ENCODE peak calls at places on chromosomes 2 and 18, in ten cellular contexts. Q, E, L, J, N, I, O, H, B and K are unnamed samples.

GRCh38 chr18:7572837-7573236 is 5.7 kb downstream of the PTPRM start:
- DNase-seq in Q (no peak), E (no peak), L (no peak), J (no peak), N (no peak), I (no peak), O (no peak), H (peak; percentile 67), B (no peak), K (no peak)

GRCh38 chr2:189115126-189115525 is 64.4 kb downstream of the COL5A2 start:
- DNase-seq in Q (no peak), E (no peak), L (no peak), J (no peak), N (no peak), I (no peak), O (no peak), H (peak; percentile 57), B (no peak), K (no peak)

GRCh38 chr18:24019641-24020331 is 5.2 kb downstream of the TTC39C start:
- DNase-seq in Q (no peak), E (no peak), L (no peak), J (no peak), N (no peak), I (no peak), O (peak; percentile 30), H (no peak), B (no peak), K (no peak)

GRCh38 chr18:48613589-48613988 is 74.8 kb downstream of the CTIF start:
- DNase-seq in Q (peak; percentile 89), E (no peak), L (peak; percentile 53), J (no peak), N (peak; percentile 25), I (no peak), O (no peak), H (no peak), B (no peak), K (peak; percentile 57)

GRCh38 chr2:604385-604784 is 72.8 kb downstream of the TMEM18 start:
- DNase-seq in Q (no peak), E (no peak), L (no peak), J (no peak), N (no peak), I (no peak), O (no peak), H (no peak), B (no peak), K (no peak)

GRCh38 chr2:437772-438393 is 150.0 kb upstream of the ALKAL2 start:
- DNase-seq in Q (no peak), E (peak; percentile 59), L (no peak), J (no peak), N (peak; percentile 77), I (no peak), O (peak; percentile 49), H (no peak), B (no peak), K (no peak)

GRCh38 chr2:19722486-19723420 is 179.0 kb downstream of the TTC32 start:
- DNase-seq in Q (no peak), E (no peak), L (no peak), J (peak; percentile 21), N (no peak), I (no peak), O (no peak), H (no peak), B (no peak), K (no peak)

GRCh38 chr2:89763254-89763580 is 1071.7 kb downstream of the RPIA start:
- DNase-seq in Q (peak; percentile 25), E (no peak), L (peak; percentile 15), J (no peak), N (no peak), I (no peak), O (no peak), H (no peak), B (peak; percentile 49), K (no peak)

GRCh38 chr18:68865503-68865902 is 67.6 kb downstream of the CCDC102B start:
- DNase-seq in Q (no peak), E (no peak), L (no peak), J (no peak), N (no peak), I (no peak), O (no peak), H (no peak), B (no peak), K (no peak)

GRCh38 chr2:232896111-232896510 is 26.0 kb downstream of the SNORC start:
- DNase-seq in Q (no peak), E (no peak), L (no peak), J (no peak), N (no peak), I (no peak), O (no peak), H (no peak), B (no peak), K (no peak)

GRCh38 chr2:158732573-158733429 is 62.3 kb upstream of the DAPL1 start:
- DNase-seq in Q (no peak), E (no peak), L (no peak), J (no peak), N (no peak), I (peak; percentile 71), O (no peak), H (no peak), B (no peak), K (no peak)

GRCh38 chr2:158735822-158736580 is 59.1 kb upstream of the DAPL1 start:
- DNase-seq in Q (no peak), E (no peak), L (no peak), J (no peak), N (no peak), I (no peak), O (no peak), H (no peak), B (no peak), K (no peak)

GRCh38 chr2:158730621-158730905 is 64.6 kb upstream of the DAPL1 start:
- DNase-seq in Q (no peak), E (no peak), L (no peak), J (no peak), N (no peak), I (peak; percentile 32), O (no peak), H (no peak), B (no peak), K (no peak)

GRCh38 chr2:158734442-158734841 is 60.7 kb upstream of the DAPL1 start:
- DNase-seq in Q (no peak), E (no peak), L (no peak), J (no peak), N (no peak), I (no peak), O (no peak), H (no peak), B (no peak), K (no peak)

DNA sequence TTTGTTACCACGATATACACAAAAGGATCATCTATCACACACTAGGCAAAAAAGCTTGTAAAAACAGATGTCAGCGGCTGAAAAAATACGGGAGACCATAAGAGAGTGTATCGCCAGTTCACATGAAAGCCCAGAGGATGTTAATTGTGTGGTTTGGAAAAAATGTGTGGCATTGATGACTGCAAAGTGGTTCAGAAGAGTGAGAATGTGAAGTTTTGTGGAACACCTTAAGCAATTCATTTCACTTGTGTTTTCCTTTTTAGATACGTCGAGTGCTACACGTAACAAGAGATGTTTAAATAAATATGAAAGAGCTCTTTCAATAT is 61.7 kb upstream of the DAPL1 start:
- DNase-seq in Q (no peak), E (no peak), L (no peak), J (no peak), N (no peak), I (no peak), O (no peak), H (no peak), B (no peak), K (no peak)
- H3K27me3 ChIP-seq in Q (no peaks in the 10 kb centered on the region), E (no peaks in the 10 kb centered on the region), L (no peaks in the 10 kb centered on the region), J (no peaks in the 10 kb centered on the region), N (peaks cover 6% of the 10 kb centered on the region), I (no peaks in the 10 kb centered on the region), O (no peaks in the 10 kb centered on the region), H (peaks cover 39% of the 10 kb centered on the region), B (no peaks in the 10 kb centered on the region), K (no peaks in the 10 kb centered on the region)

DNA sequence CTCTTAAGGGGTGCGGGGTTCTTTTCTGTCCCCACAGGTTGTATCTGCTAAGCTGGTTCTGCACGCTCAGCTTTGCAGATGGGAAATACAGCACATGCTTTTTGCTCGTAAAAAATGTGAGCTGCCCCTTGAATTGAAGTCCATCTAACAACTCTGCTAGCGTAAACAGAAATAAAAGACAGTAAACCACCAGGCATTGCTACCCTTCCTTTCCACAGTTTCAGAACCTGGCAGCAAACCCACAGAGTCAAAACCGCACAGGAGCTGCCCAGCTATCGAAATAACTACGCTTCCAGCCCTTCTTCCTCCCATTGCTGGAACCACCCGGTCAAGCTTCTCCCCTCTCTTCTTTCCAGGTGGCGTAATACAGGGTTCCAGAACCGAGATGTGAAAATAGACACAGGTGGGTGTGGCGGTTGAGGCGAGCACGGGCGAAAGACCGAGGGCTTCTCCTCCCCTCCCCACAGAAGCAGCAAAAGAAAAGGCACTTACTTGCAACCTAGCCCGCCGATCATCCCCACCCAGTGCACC is 474 bp downstream of the SCN9A start:
- DNase-seq in Q (no peak), E (no peak), L (no peak), J (no peak), N (no peak), I (no peak), O (no peak), H (peak; percentile 38), B (no peak), K (no peak)
- H3K27ac ChIP-seq in Q (peak overlapping the region; percentile 20), E (no peak overlapping the region), L (no peak overlapping the region), J (no peak overlapping the region), N (peak overlapping the region; percentile 85), I (no peak overlapping the region), O (no peak overlapping the region), H (no peak overlapping the region), B (peak overlapping the region; percentile 66), K (peak overlapping the region; percentile 35)

DNA sequence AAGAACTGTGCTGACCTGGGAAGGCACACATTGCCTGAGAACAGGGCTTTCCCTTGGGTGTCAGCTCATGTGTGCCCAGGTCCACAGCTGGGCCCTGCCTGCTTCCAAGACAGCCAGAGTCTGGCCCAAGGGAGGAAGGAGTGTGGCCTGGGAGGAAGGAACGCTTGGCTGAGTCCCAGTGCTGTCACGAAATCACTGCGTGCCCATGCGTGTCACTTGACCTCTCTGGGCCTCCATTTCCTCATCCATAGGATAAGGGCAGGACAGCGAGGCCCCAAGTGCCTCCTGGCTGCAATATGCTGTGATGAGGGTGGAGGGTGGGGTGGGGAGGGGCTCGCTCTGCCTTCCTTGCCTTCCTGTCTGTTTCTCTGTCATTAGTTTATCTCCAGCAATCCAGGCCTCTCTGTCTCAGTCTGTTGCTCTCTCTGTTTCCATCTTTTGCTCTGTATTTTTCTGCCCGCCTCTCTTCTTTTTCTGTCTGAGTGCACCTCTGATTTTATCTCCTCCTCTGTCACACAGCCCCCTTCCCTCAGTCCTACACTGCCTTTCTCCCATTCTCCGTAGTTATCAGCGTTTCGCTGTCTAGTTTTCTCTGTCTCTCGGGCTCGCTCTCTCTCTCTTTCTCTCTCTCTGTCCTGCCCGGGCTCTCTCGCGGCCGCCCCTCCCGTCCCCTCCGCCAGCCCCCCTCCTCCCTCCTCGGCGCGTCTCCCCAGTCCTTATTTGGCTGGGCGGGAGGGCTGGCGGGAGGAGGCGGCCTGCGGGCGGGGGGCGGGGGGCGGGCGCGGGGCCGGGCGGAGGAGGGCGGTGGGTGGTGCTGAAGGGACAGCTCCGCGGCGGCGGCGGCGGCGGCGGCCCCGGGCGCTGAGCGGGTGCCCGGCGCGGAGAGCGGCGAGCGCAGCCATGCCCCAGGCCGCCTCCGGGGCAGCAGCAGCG is at the start of gene KCNK3:
- DNase-seq in Q (no peak), E (peak; percentile 4), L (peak; percentile 48), J (peak; percentile 68), N (peak; percentile 43), I (peak; percentile 64), O (no peak), H (peak; percentile 77), B (peak; percentile 68), K (peak; percentile 70)
- H3K4me3 ChIP-seq in Q (peak within 1 kb of the TSS; percentile 39), E (no peak within 1 kb of the TSS), L (peak within 1 kb of the TSS; percentile 43), J (peak within 1 kb of the TSS; percentile 34), N (peak within 1 kb of the TSS; percentile 20), I (peak within 1 kb of the TSS; percentile 44), O (no peak within 1 kb of the TSS), H (peak within 1 kb of the TSS; percentile 47), B (peak within 1 kb of the TSS; percentile 44), K (peak within 1 kb of the TSS; percentile 61)

GRCh38 chr2:70748002-70748779 is 19.8 kb downstream of the ADD2 start:
- DNase-seq in Q (no peak), E (no peak), L (no peak), J (no peak), N (no peak), I (no peak), O (no peak), H (no peak), B (no peak), K (no peak)
- H3K27me3 ChIP-seq in Q (no peaks in the 10 kb centered on the region), E (no peaks in the 10 kb centered on the region), L (peaks cover 2% of the 10 kb centered on the region), J (no peaks in the 10 kb centered on the region), N (peaks cover 22% of the 10 kb centered on the region), I (no peaks in the 10 kb centered on the region), O (no peaks in the 10 kb centered on the region), H (peaks cover 35% of the 10 kb centered on the region), B (peaks cover 9% of the 10 kb centered on the region), K (peaks cover 31% of the 10 kb centered on the region)